ENCODE peak calls at places on chromosomes 2 and 18, in four cellular contexts. Q is HepG2, T is H1, G is K562. R is an unnamed sample.

GRCh38 chr2:18991177-18992168 is 366.9 kb downstream of the OSR1 start:
- DNase-seq in Q (no peak), G (no peak), T (no peak), R (peak)

GRCh38 chr2:240430595-240430994 is 4.9 kb upstream of the GPC1 start:
- DNase-seq in T (no peak), G (no peak), Q (no peak), R (no peak)

GRCh38 chr2:168085801-168086361 is 161.5 kb downstream of the STK39 start:
- DNase-seq in T (no peak), G (no peak), Q (no peak), R (no peak)

GRCh38 chr18:9615280-9615797 is 980 bp upstream of the PPP4R1 start:
- DNase-seq in G (peak), Q (no peak), T (no peak), R (no peak)

GRCh38 chr2:217899231-217900009 is 103.4 kb downstream of the TNS1 start:
- DNase-seq in Q (peak), G (peak), T (peak), R (peak)

GRCh38 chr2:12964904-12965539 is 248.3 kb downstream of the TRIB2 start:
- DNase-seq in G (peak), T (no peak), Q (no peak), R (no peak)

GRCh38 chr2:240812721-240813120 is 7.3 kb downstream of the KIF1A start:
- DNase-seq in G (no peak), T (no peak), Q (no peak), R (no peak)

GRCh38 chr2:40287201-40287600 is 164.7 kb downstream of the SLC8A1 start:
- DNase-seq in G (no peak), Q (no peak), T (no peak), R (no peak)

GRCh38 chr2:142112648-142113278 is 18.1 kb downstream of the LRP1B start:
- DNase-seq in G (no peak), Q (no peak), T (no peak), R (peak)

GRCh38 chr18:50722311-50722710 is 97.5 kb downstream of the MRO start:
- DNase-seq in G (peak), T (no peak), Q (no peak), R (peak)

GRCh38 chr2:47221039-47221438 is 65.9 kb upstream of the STPG4 start:
- DNase-seq in G (no peak), Q (no peak), T (no peak), R (no peak)

GRCh38 chr2:36146765-36147164 is 208.8 kb upstream of the CRIM1 start:
- DNase-seq in T (no peak), Q (no peak), G (no peak), R (no peak)

GRCh38 chr18:58669731-58670379 is 1.4 kb upstream of the MALT1 start:
- DNase-seq in G (no peak), T (no peak), Q (peak), R (peak)

GRCh38 chr2:207692206-207693065 is 19.0 kb upstream of the CCNYL1 start:
- DNase-seq in Q (peak), G (peak), T (no peak), R (peak)

GRCh38 chr2:12637754-12638153 is 79.0 kb upstream of the TRIB2 start:
- DNase-seq in T (no peak), G (no peak), Q (no peak), R (no peak)

GRCh38 chr2:15222856-15223255 is 338.3 kb downstream of the NBAS start:
- DNase-seq in Q (no peak), G (no peak), T (no peak), R (no peak)

GRCh38 chr2:29834624-29835023 is 86.8 kb downstream of the ALK start:
- DNase-seq in T (no peak), Q (no peak), G (no peak), R (no peak)

GRCh38 chr2:187477041-187477440 is 29.0 kb upstream of the CALCRL start:
- DNase-seq in G (no peak), T (no peak), Q (no peak), R (no peak)

GRCh38 chr2:97688062-97688827 is 18.7 kb downstream of the C2orf92 start:
- DNase-seq in G (no peak), T (no peak), Q (no peak), R (no peak)

GRCh38 chr2:158806941-158807340 is 11.8 kb downstream of the DAPL1 start:
- DNase-seq in T (no peak), Q (no peak), G (no peak), R (no peak)

GRCh38 chr2:234304945-234305344 is 191.9 kb downstream of the ARL4C start:
- DNase-seq in Q (no peak), T (peak), G (no peak), R (peak)

GRCh38 chr2:231527955-231528635 is 2.1 kb downstream of the NMUR1 start:
- DNase-seq in T (no peak), G (no peak), Q (no peak), R (no peak)

GRCh38 chr18:31658670-31659573 is 25.5 kb downstream of the B4GALT6 start:
- DNase-seq in T (no peak), Q (no peak), G (no peak), R (no peak)

GRCh38 chr18:37639846-37640245 is 74.2 kb upstream of the CELF4 start:
- DNase-seq in Q (no peak), T (no peak), G (no peak), R (no peak)

DNA sequence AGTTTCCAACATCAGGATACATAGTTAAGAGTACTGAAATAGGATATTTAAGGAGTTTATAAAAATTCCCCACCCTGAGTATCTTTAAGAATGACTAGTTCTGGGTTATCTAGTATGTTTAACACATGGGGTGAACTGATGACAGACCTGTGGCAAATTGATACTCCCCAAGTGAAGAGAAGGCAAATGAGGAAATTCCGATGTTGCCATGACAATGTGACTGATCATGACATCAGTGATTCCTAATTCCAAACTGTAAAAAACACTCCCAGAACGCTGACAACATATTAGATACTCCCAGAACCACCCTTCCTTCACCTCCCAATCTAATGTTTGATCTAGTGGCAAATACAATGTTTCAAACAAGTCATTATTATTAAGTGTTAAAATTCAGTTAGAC is 77.6 kb downstream of the RBMS1 start:
- DNase-seq in Q (no peak), G (no peak), T (no peak), R (no peak)
- TF ChIP-seq HDAC2 in Q (no peak), G (no peak), T (no peak), R (no peak)

GRCh38 chr2:66228128-66228547 is 206.8 kb upstream of the MEIS1 start:
- DNase-seq in T (no peak), Q (no peak), G (no peak), R (no peak)
- TF ChIP-seq JUN in T (no peak), Q (no peak), G (no peak), R (no peak)

GRCh38 chr2:37648316-37649011 is 23.0 kb downstream of the CDC42EP3 start:
- DNase-seq in G (no peak), T (no peak), Q (no peak), R (no peak)
- TF ChIP-seq HDAC2 in G (no peak), T (no peak), Q (no peak), R (no peak)

DNA sequence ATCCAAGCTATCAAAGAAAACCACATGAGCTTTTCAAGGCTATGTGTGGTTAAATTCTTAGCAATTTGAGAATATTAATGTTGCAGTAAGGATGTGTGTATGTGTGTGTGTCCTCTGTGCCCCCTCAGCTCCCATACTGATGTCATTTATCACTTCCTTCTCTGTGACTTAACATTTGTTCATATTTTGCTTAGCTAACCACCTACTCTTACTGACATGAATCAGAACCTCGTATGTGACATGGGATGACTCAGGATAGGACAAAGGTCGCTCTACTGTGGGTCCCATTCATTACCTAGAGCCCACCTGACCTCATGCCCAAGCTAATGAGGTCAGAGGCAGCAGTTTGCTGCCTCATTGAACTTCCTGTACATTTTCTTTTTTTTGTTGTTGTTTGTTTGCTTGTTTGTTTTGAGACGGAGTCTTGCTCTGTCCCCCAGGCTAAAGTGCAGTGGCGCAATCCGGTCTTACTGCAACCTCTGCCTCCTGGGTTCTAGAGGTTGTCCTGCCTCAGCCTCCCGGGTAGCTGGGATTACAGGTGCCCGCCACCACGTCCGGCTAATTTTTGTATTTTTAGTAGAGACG is 36.3 kb downstream of the MOGAT1 start:
- DNase-seq in Q (peak), G (no peak), T (no peak), R (peak)
- TF ChIP-seq JUN in Q (no peak), G (no peak), T (no peak), R (no peak)

DNA sequence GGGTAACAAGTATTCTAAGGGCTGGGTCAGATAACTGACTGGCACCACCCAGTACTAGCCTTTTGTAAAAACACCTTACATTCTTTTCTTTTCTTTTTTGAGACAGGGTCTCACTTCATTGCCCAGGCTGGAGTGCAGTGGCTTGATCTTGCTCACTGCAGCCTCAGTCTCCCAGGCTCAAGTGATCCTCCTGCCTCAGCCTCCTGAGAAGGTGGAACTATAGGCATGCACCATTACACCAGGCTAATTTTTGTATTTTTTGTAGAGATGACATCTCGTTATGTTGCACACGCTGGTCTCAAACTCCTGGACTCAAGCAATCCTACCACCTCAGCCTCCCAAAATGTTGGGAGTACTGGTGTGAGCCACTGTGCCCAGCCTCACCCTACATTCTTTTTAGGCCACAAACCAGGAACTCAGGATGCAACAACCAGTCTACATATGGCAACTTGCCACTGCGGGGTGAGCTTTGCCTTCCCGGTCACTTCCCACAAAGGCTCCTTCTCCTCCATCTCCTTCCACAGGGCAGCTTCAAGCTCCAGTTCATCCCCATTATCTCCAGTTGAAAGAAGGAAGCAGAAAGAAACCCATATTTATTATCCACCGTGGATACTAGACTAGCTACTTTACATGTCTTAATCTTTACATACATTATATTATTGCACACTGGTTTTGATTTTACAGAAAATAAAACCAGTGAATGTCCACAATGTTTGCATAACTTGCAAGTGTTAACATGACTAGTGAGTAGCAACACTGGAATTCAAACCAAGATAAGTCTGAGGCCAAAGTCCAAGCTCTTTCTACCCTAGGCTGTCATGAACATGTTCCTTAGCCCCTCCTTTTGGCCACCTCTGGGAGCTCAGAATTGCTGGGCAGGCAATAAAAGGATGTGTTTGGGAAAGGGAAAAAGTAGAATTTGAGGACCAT is 23.7 kb upstream of the AP1S3 start:
- DNase-seq in Q (peak), T (no peak), G (no peak), R (peak)
- TF ChIP-seq HDAC2 in Q (peak), T (no peak), G (no peak), R (no peak)

GRCh38 chr2:49050265-49050664 is 104.0 kb downstream of the FSHR start:
- DNase-seq in Q (no peak), T (no peak), G (no peak), R (no peak)
- TF ChIP-seq JUN in Q (no peak), T (no peak), G (no peak), R (no peak)